ENCODE peak calls at places on chromosomes 6 and 20, in nine cellular contexts. W, Y, L, G, X, P, B, N and F are unnamed samples.

GRCh38 chr6:14641401-14641800 is 523.8 kb downstream of the CD83 start:
- DNase-seq in L (no peak), W (no peak), B (no peak), G (no peak), Y (no peak), P (no peak), X (no peak), N (no peak), F (no peak)

GRCh38 chr6:3764516-3765333 is 13.2 kb upstream of the PXDC1 start:
- DNase-seq in G (no peak), B (no peak), X (no peak), N (no peak), L (no peak), P (no peak), W (no peak), Y (peak; percentile 47), F (no peak)

GRCh38 chr6:1885576-1886003 is 275.9 kb downstream of the FOXC1 start:
- DNase-seq in B (no peak), X (no peak), N (no peak), P (no peak), L (no peak), W (no peak), G (peak; percentile 52), Y (no peak), F (no peak)

GRCh38 chr20:50921055-50921454 is 10.2 kb downstream of the ADNP start:
- DNase-seq in B (no peak), L (no peak), N (no peak), X (no peak), P (peak; percentile 12), W (no peak), G (peak; percentile 48), Y (no peak), F (no peak)

GRCh38 chr20:62303327-62304226 is 780 bp downstream of the ADRM1 start:
- DNase-seq in P (peak; percentile 41), W (no peak), X (peak; percentile 41), Y (peak; percentile 60), N (peak; percentile 76), L (no peak), B (no peak), G (peak; percentile 32), F (no peak)

GRCh38 chr20:58021481-58021880 is 207.0 kb downstream of the ANKRD60 start:
- DNase-seq in X (no peak), P (no peak), Y (peak; percentile 11), G (peak; percentile 16), W (no peak), N (no peak), L (no peak), B (no peak), F (no peak)

GRCh38 chr6:80454661-80455365 is 348.3 kb downstream of the BCKDHB start:
- DNase-seq in X (peak; percentile 30), P (peak; percentile 83), G (no peak), L (peak; percentile 38), W (no peak), B (no peak), N (no peak), Y (no peak), F (peak; percentile 75)

GRCh38 chr6:11042750-11043551 is 1.2 kb downstream of the ELOVL2 start:
- DNase-seq in W (no peak), L (peak; percentile 44), P (peak; percentile 6), Y (peak; percentile 14), X (peak; percentile 72), N (no peak), G (peak; percentile 29), B (no peak), F (no peak)

DNA sequence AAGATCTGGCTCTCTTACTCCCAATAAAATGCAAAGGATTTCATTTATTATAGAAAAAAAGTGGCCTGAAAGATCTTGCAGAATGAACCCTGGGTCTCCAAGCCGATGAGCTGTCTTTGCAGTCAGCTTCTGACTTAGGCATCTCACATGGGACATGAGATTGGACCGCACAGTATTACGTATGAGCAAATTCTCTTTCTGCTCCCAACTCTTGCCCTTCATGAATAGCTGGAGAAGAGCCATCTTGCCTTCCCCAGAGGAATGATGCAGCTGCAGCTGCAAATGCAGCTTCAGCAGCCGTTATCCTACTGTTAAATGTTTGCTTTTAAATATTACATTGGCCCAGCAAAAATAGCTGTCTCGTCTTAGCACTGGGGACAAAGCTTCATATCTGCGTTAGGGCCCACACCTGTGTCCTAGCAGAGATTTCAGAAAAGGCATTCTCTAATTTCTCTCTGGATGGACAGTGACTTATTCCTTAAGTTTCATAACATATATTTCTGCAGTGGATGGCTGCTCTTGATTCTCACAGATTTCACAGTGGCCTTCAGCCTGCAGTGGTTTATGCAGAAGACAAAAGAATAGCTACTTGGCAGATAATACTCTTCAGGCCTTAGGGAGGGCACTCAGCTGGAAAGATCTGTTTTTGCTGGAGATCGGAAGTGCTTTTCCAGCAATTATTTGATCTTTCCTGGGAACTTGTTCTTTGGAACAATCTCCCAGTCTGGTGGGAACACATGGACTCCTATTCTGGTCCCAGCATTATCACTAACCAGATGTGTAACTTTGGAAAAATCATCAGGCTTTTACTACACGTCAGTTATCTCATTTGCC is 129.2 kb downstream of the FYN start:
- DNase-seq in L (peak; percentile 90), B (no peak), Y (no peak), W (no peak), N (no peak), X (no peak), P (no peak), G (peak; percentile 86), F (peak; percentile 97)
- H3K4me3 ChIP-seq in L (no peak overlapping the region), B (no peak overlapping the region), Y (no peak overlapping the region), W (no peak overlapping the region), N (no peak overlapping the region), X (no peak overlapping the region), P (no peak overlapping the region), G (no peak overlapping the region), F (no peak overlapping the region)

GRCh38 chr20:38170914-38171300 is 5.8 kb upstream of the TGM2 start:
- DNase-seq in P (no peak), N (peak; percentile 28), W (no peak), B (no peak), X (peak; percentile 87), G (no peak), Y (no peak), L (no peak), F (no peak)

GRCh38 chr20:38169636-38170035 is 4.6 kb upstream of the TGM2 start:
- DNase-seq in Y (no peak), W (no peak), B (no peak), N (peak; percentile 45), P (no peak), G (no peak), X (no peak), L (no peak), F (no peak)

GRCh38 chr20:38168791-38169589 is 3.9 kb upstream of the TGM2 start:
- DNase-seq in P (peak; percentile 52), B (no peak), L (no peak), X (peak; percentile 58), W (no peak), Y (peak; percentile 55), G (no peak), N (peak; percentile 76), F (no peak)

GRCh38 chr20:38171301-38172010 is 6.4 kb upstream of the TGM2 start:
- DNase-seq in N (peak; percentile 13), P (no peak), G (no peak), X (peak; percentile 94), B (no peak), Y (peak; percentile 23), W (no peak), L (peak; percentile 59), F (no peak)

DNA sequence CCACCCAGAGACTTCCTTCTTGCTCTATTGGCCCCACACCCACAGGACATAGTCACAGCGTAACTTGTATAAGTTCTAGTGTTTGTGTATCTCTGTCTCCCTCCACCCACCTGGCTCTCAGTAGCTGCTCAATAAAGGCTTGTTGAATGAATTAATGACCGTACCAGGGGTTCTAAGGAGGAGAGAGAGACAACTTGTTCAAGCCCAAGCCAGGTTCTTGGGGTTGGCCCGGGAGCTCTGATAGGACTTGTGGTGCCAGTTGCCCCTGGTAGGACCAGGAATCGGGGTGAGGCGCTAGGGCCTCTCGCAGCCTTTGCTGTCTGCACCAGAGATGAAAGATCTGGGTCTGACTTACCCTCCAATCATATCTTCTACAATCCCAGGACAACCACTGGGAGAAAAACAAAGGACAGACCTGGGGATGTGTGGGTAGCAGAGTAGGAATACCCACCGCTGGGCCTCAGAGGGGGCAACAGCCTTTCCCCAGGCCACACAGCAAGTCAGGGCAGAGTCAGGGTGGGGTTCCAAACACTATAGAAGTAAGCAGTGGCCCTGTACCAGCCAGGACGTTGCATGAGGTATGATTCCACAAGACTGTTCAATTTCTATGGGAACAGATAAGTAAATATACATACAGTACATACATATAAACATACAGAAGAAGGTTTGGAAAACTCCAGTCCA is 5.3 kb upstream of the TGM2 start:
- DNase-seq in B (no peak), W (no peak), L (peak; percentile 64), Y (no peak), X (no peak), N (peak; percentile 17), P (no peak), G (peak; percentile 39), F (no peak)
- H3K4me3 ChIP-seq in B (no peak overlapping the region), W (no peak overlapping the region), L (no peak overlapping the region), Y (no peak overlapping the region), X (no peak overlapping the region), N (no peak overlapping the region), P (no peak overlapping the region), G (no peak overlapping the region), F (no peak overlapping the region)

DNA sequence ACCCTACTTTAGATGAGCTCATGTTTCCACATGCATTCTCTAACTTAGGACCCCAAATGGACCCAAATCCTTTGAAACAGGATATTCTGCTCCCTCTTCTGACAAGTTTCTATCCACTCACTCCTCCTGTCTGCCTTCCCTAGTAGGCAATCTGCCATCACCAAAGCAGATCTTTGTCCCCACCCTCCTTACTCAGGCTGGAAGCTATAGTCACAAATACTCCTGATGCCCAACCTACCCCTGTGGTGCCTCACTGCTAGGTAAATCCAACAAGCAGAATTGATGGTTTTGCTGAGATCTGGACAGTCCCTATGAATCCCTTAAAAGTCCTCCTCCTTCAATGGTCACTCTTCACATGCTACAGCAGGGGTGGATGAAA is 21.7 kb downstream of the ELOVL5 start:
- DNase-seq in W (no peak), B (no peak), G (no peak), P (peak; percentile 75), Y (no peak), X (no peak), N (no peak), L (peak; percentile 24), F (no peak)
- H3K4me3 ChIP-seq in W (no peak overlapping the region), B (no peak overlapping the region), G (no peak overlapping the region), P (no peak overlapping the region), Y (no peak overlapping the region), X (no peak overlapping the region), N (no peak overlapping the region), L (no peak overlapping the region), F (no peak overlapping the region)

GRCh38 chr20:47359533-47360206 is 3.2 kb upstream of the ZMYND8 start:
- DNase-seq in N (no peak), L (no peak), W (no peak), G (no peak), Y (no peak), X (no peak), B (no peak), P (no peak), F (no peak)

GRCh38 chr20:47358052-47358671 is 1.7 kb upstream of the ZMYND8 start:
- DNase-seq in P (no peak), X (no peak), L (no peak), N (no peak), W (no peak), B (no peak), G (no peak), Y (no peak), F (no peak)

GRCh38 chr20:47360207-47360488 is 3.6 kb upstream of the ZMYND8 start:
- DNase-seq in X (peak; percentile 92), W (peak; percentile 57), P (peak; percentile 98), Y (peak; percentile 82), G (peak; percentile 73), L (peak; percentile 64), B (no peak), N (no peak), F (peak; percentile 72)

GRCh38 chr20:47357296-47358051 is 975 bp upstream of the ZMYND8 start:
- DNase-seq in X (peak; percentile 99), N (peak; percentile 95), Y (peak; percentile 98), G (peak; percentile 96), P (peak; percentile 87), W (peak; percentile 91), L (peak; percentile 94), B (peak; percentile 77), F (peak; percentile 91)

GRCh38 chr20:47358672-47359532 is 2.4 kb upstream of the ZMYND8 start:
- DNase-seq in N (peak; percentile 82), B (peak; percentile 96), G (peak; percentile 98), P (peak; percentile 91), Y (peak; percentile 88), L (peak; percentile 90), X (peak; percentile 86), W (peak; percentile 90), F (peak; percentile 89)
- H3K4me3 ChIP-seq in N (no peak overlapping the region), B (peak overlapping the region; percentile 4), G (no peak overlapping the region), P (peak overlapping the region; percentile 18), Y (peak overlapping the region; percentile 54), L (no peak overlapping the region), X (no peak overlapping the region), W (no peak overlapping the region), F (peak overlapping the region; percentile 13)